ENCODE peak calls at places on chromosome 4, in four cellular contexts. H is effector CD4-positive, alpha-beta T cell; F is A673; Q is activated CD4-positive, alpha-beta T cell treated with anti-CD3 and anti-CD28 coated beads, Interleukin-2, amount 50 U/mL, for 48 hours. T is an unnamed sample.

GRCh38 chr4:142435599-142436235 is 410.4 kb downstream of the INPP4B start:
- DNase-seq in H (no peak), F (no peak), Q (no peak), T (no peak)

GRCh38 chr4:150664935-150665334 is 83.0 kb downstream of the MAB21L2 start:
- DNase-seq in Q (no peak), H (no peak), F (peak; percentile 18), T (no peak)

GRCh38 chr4:89906787-89907521 is 12.3 kb downstream of the MMRN1 start:
- DNase-seq in H (no peak), Q (no peak), F (no peak), T (no peak)

GRCh38 chr4:172125438-172125837 is 312.2 kb downstream of the GALNTL6 start:
- DNase-seq in H (no peak), F (no peak), Q (no peak), T (no peak)

GRCh38 chr4:8355864-8356565 is 84.5 kb downstream of the ACOX3 start:
- DNase-seq in Q (no peak), F (no peak), H (no peak), T (no peak)

GRCh38 chr4:174461438-174462106 is 60.7 kb downstream of the HPGD start:
- DNase-seq in F (no peak), Q (no peak), H (no peak), T (no peak)

GRCh38 chr4:142434519-142435224 is 411.4 kb downstream of the INPP4B start:
- DNase-seq in H (no peak), F (no peak), Q (no peak), T (no peak)

GRCh38 chr4:47914926-47915237 is 499 bp upstream of the NFXL1 start:
- DNase-seq in F (no peak), Q (no peak), H (no peak), T (no peak)

GRCh38 chr4:109294006-109294405 is 8.5 kb downstream of the COL25A1 start:
- DNase-seq in Q (peak; percentile 20), H (no peak), F (peak; percentile 90), T (no peak)

GRCh38 chr4:119300388-119301131 is 21.4 kb downstream of the FABP2 start:
- DNase-seq in Q (peak; percentile 95), H (peak; percentile 80), F (peak; percentile 92), T (peak; percentile 68)

GRCh38 chr4:102867278-102868152 is 1.3 kb upstream of the CISD2 start:
- DNase-seq in Q (no peak), H (no peak), F (no peak), T (no peak)

GRCh38 chr4:20391224-20391623 is 139.5 kb downstream of the SLIT2 start:
- DNase-seq in H (no peak), Q (no peak), F (no peak), T (peak; percentile 53)

GRCh38 chr4:52877694-52878093 is 15.6 kb downstream of the RASL11B start:
- DNase-seq in H (no peak), Q (no peak), F (no peak), T (no peak)

GRCh38 chr4:38131371-38132139 is 171.4 kb downstream of the PTTG2 start:
- DNase-seq in F (no peak), Q (peak; percentile 84), H (peak; percentile 62), T (peak; percentile 26)

GRCh38 chr4:140969296-140969695 is 164.0 kb downstream of the RNF150 start:
- DNase-seq in F (no peak), Q (no peak), H (no peak), T (no peak)

GRCh38 chr4:148444296-148445070 is 2.3 kb upstream of the NR3C2 start:
- DNase-seq in H (peak; percentile 51), F (peak; percentile 47), Q (peak; percentile 48), T (no peak)

GRCh38 chr4:79598801-79599200 is 190.8 kb upstream of the GK2 start:
- DNase-seq in F (no peak), Q (no peak), H (no peak), T (no peak)